ENCODE peak calls at places on chromosome 11, in nine cellular contexts. E, O, P, B, I, J, H, K and F are unnamed samples.
A peak's percentile ranks its signal among the peaks of the same experiment; 100 is the strongest.

GRCh38 chr11:75365711-75366181 is 14.3 kb upstream of the ARRB1 start:
- DNase-seq in B (peak; percentile 67), O (no peak), J (no peak), E (no peak), P (no peak), K (no peak), H (no peak), I (no peak), F (no peak)

GRCh38 chr11:2265396-2265795 is 5.0 kb downstream of the ASCL2 start:
- DNase-seq in B (no peak), P (no peak), O (no peak), K (peak; percentile 63), I (no peak), H (no peak), J (peak; percentile 50), E (no peak), F (peak; percentile 55)

GRCh38 chr11:120657306-120658070 is 145.9 kb downstream of the GRIK4 start:
- DNase-seq in O (no peak), H (no peak), K (peak; percentile 58), B (no peak), J (no peak), I (no peak), E (no peak), P (no peak), F (no peak)

GRCh38 chr11:72251614-72252013 is 7.6 kb upstream of the PHOX2A start:
- DNase-seq in K (no peak), J (no peak), E (no peak), P (no peak), I (no peak), B (no peak), H (no peak), O (no peak), F (no peak)

GRCh38 chr11:78731008-78731407 is 156.3 kb upstream of the NARS2 start:
- DNase-seq in B (no peak), H (no peak), I (no peak), K (no peak), E (no peak), P (no peak), J (no peak), O (no peak), F (no peak)

GRCh38 chr11:75577198-75577597 is 15.1 kb downstream of the SERPINH1 start:
- DNase-seq in K (peak; percentile 56), B (no peak), P (peak; percentile 73), H (no peak), J (peak; percentile 55), E (peak; percentile 65), O (no peak), I (peak; percentile 18), F (peak; percentile 77)

GRCh38 chr11:5272395-5273017 is 2.8 kb upstream of the HBE1 start:
- DNase-seq in H (no peak), J (no peak), K (no peak), B (no peak), E (no peak), O (no peak), P (no peak), I (no peak), F (no peak)

GRCh38 chr11:67698247-67698646 is 23.8 kb upstream of the ALDH3B2 start:
- DNase-seq in K (no peak), P (no peak), E (no peak), J (no peak), B (peak; percentile 45), I (no peak), H (no peak), O (no peak), F (no peak)

GRCh38 chr11:122755409-122755808 is 82.9 kb upstream of the CRTAM start:
- DNase-seq in K (no peak), O (no peak), J (no peak), I (no peak), E (no peak), P (no peak), B (no peak), H (no peak), F (no peak)

GRCh38 chr11:16999116-16999515 is 15.1 kb downstream of the PLEKHA7 start:
- DNase-seq in O (no peak), J (no peak), E (no peak), B (no peak), K (no peak), P (no peak), H (no peak), I (no peak), F (no peak)

GRCh38 chr11:11415786-11416390 is 62.8 kb upstream of the CSNK2A3 start:
- DNase-seq in E (no peak), H (no peak), O (no peak), K (no peak), B (no peak), P (no peak), J (no peak), I (no peak), F (no peak)

GRCh38 chr11:8488395-8488794 is 105.6 kb downstream of the STK33 start:
- DNase-seq in H (no peak), P (no peak), J (no peak), K (no peak), O (no peak), B (no peak), E (no peak), I (no peak), F (no peak)

GRCh38 chr11:103662880-103663279 is 373.6 kb upstream of the DDI1 start:
- DNase-seq in J (no peak), I (no peak), K (no peak), E (no peak), B (no peak), O (no peak), P (no peak), H (no peak), F (no peak)

GRCh38 chr11:116339306-116339705 is 433.5 kb downstream of the BUD13 start:
- DNase-seq in K (no peak), I (no peak), P (no peak), J (no peak), H (no peak), E (no peak), B (no peak), O (no peak), F (no peak)

GRCh38 chr11:68872216-68873003 is 30.7 kb upstream of the CPT1A start:
- DNase-seq in J (peak; percentile 11), K (no peak), E (no peak), P (no peak), H (no peak), I (no peak), O (no peak), B (no peak), F (no peak)

GRCh38 chr11:64053699-64054098 is 18.0 kb downstream of the FLRT1 start:
- DNase-seq in J (no peak), K (no peak), B (no peak), I (no peak), P (no peak), H (no peak), O (no peak), E (no peak), F (no peak)

GRCh38 chr11:8098879-8099278 is 17.9 kb downstream of the TUB start:
- DNase-seq in E (no peak), B (no peak), I (no peak), P (no peak), O (no peak), H (no peak), J (no peak), K (no peak), F (no peak)

GRCh38 chr11:116563028-116563712 is 209.6 kb downstream of the BUD13 start:
- DNase-seq in P (no peak), B (peak; percentile 71), I (no peak), E (no peak), J (no peak), O (no peak), H (peak; percentile 76), K (no peak), F (no peak)